ENCODE peak calls at places on chromosomes 3 and 15, in eight cellular contexts. I is upper lobe of left lung; S is lung; H is HepG2; J is lower lobe of right lung; V is CD8-positive, alpha-beta T cell; R is pancreas; L is right lobe of liver. O is an unnamed sample.

GRCh38 chr3:17979248-17979647 is 236.8 kb upstream of the TBC1D5 start:
- ATAC-seq in R (no peak), L (no peak), I (no peak), S (no peak), V (no peak), J (no peak), H (no peak), O (no peak)

GRCh38 chr3:87987952-87988351 is 70.9 kb downstream of the CGGBP1 start:
- ATAC-seq in R (no peak), H (no peak), S (no peak), V (no peak), J (no peak), L (no peak), I (no peak), O (no peak)

GRCh38 chr3:98777286-98777685 is 14.1 kb downstream of the ST3GAL6 start:
- ATAC-seq in R (peak; percentile 87), L (peak; percentile 88), I (no peak), V (no peak), H (peak; percentile 81), J (peak; percentile 31), S (no peak), O (no peak)

GRCh38 chr15:64274541-64274940 is 81.4 kb downstream of the CSNK1G1 start:
- ATAC-seq in I (no peak), L (no peak), R (no peak), V (peak; percentile 26), J (no peak), H (no peak), S (no peak), O (no peak)

GRCh38 chr3:48716982-48717746 is at the start of gene IP6K2:
- ATAC-seq in J (peak; percentile 100), S (peak; percentile 99), L (peak; percentile 99), H (peak; percentile 96), V (peak; percentile 99), R (peak; percentile 98), I (peak; percentile 99), O (peak; percentile 100)

GRCh38 chr3:113436794-113437193 is 4.5 kb downstream of the CFAP44 start:
- ATAC-seq in H (no peak), V (no peak), S (no peak), L (no peak), I (no peak), R (no peak), J (no peak), O (no peak)

GRCh38 chr15:95018888-95019545 is 787.7 kb downstream of the MCTP2 start:
- ATAC-seq in S (no peak), V (no peak), R (peak; percentile 81), L (peak; percentile 71), I (no peak), H (no peak), J (peak; percentile 47), O (no peak)

GRCh38 chr3:184711366-184712247 is at the start of gene MAGEF1:
- ATAC-seq in L (peak; percentile 95), V (peak; percentile 83), R (peak; percentile 92), J (peak; percentile 97), H (peak; percentile 97), S (peak; percentile 92), I (peak; percentile 94), O (peak; percentile 92)

GRCh38 chr3:24100694-24101402 is 155.8 kb downstream of the NR1D2 start:
- ATAC-seq in R (no peak), S (no peak), I (peak; percentile 25), L (peak; percentile 94), H (peak; percentile 92), J (peak; percentile 9), V (no peak), O (no peak)

GRCh38 chr15:84033793-84034553 is 201.6 kb upstream of the GOLGA6L4 start:
- ATAC-seq in J (no peak), R (peak; percentile 4), H (no peak), L (no peak), V (no peak), S (no peak), I (no peak), O (no peak)

GRCh38 chr3:154105218-154105975 is 15.8 kb upstream of the ARHGEF26 start:
- ATAC-seq in L (no peak), I (peak; percentile 43), H (no peak), J (peak; percentile 97), R (no peak), S (peak; percentile 90), V (no peak), O (peak; percentile 28)

GRCh38 chr3:194137314-194138097 is 1.6 kb downstream of the HES1 start:
- ATAC-seq in R (peak; percentile 6), I (no peak), J (peak; percentile 2), V (peak; percentile 18), L (peak; percentile 18), S (no peak), H (peak; percentile 5), O (no peak)

GRCh38 chr3:58173029-58173669 is 37.6 kb downstream of the DNASE1L3 start:
- ATAC-seq in J (no peak), R (no peak), S (no peak), I (no peak), L (peak; percentile 2), H (peak; percentile 21), V (no peak), O (no peak)

GRCh38 chr3:197458179-197458707 is 97.5 kb downstream of the BDH1 start:
- ATAC-seq in I (peak; percentile 7), V (peak; percentile 63), H (peak; percentile 93), J (peak; percentile 49), R (no peak), S (no peak), L (no peak), O (no peak)

GRCh38 chr3:197458906-197459470 is 96.8 kb downstream of the BDH1 start:
- ATAC-seq in L (no peak), V (no peak), R (no peak), I (no peak), J (no peak), S (no peak), H (peak; percentile 4), O (no peak)

GRCh38 chr3:197450295-197450694 is 105.5 kb downstream of the BDH1 start:
- ATAC-seq in J (no peak), H (no peak), L (no peak), I (no peak), R (no peak), S (no peak), V (no peak), O (no peak)

GRCh38 chr3:197456271-197457091 is 99.3 kb downstream of the BDH1 start:
- ATAC-seq in I (peak; percentile 97), S (peak; percentile 85), J (peak; percentile 96), L (peak; percentile 95), V (peak; percentile 35), R (peak; percentile 95), H (peak; percentile 72), O (peak; percentile 97)

GRCh38 chr3:197454014-197454413 is 101.8 kb downstream of the BDH1 start:
- ATAC-seq in S (no peak), R (no peak), H (peak; percentile 25), L (no peak), J (no peak), I (no peak), V (peak; percentile 53), O (no peak)
- TF ChIP-seq CTCF in S (no peak), R (no peak), H (peak; percentile 72), L (peak; percentile 24), J (no peak), I (peak; percentile 12), V (no peak), O (no peak)

GRCh38 chr15:78063966-78064365 is 13.5 kb downstream of the TBC1D2B start:
- ATAC-seq in V (no peak), L (no peak), S (no peak), R (no peak), H (no peak), J (peak; percentile 17), I (no peak), O (no peak)

GRCh38 chr15:78061963-78062427 is 15.5 kb downstream of the TBC1D2B start:
- ATAC-seq in I (no peak), L (peak; percentile 16), J (peak; percentile 65), H (no peak), V (peak; percentile 81), S (no peak), R (peak; percentile 22), O (no peak)

GRCh38 chr15:78065973-78066946 is 11.3 kb downstream of the TBC1D2B start:
- ATAC-seq in V (no peak), I (no peak), R (peak; percentile 35), S (no peak), J (no peak), L (no peak), H (no peak), O (no peak)

GRCh38 chr15:78065284-78065872 is 12.1 kb downstream of the TBC1D2B start:
- ATAC-seq in L (peak; percentile 81), V (no peak), R (peak; percentile 64), H (peak; percentile 96), S (peak; percentile 71), I (peak; percentile 94), J (peak; percentile 78), O (peak; percentile 97)

DNA sequence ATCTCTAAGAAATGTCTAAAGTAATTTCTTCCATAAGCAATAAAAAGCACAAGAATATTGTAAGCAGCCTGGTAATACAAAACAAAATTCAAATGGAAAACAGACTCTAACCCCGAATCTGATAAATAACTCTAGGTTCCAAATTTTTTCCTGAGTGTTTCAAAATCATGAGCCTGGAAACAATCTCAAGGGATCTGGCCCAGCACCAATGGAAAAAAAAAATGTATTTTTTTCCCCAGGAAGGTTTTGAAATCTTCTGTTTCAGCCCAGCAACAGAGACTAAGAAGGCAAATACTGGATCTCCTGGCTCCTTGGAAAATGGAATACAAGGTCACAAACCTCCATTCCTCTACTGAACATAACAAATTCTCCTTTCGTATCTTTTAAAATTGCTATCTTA is 13.0 kb downstream of the TBC1D2B start:
- ATAC-seq in R (no peak), V (no peak), I (peak; percentile 34), J (no peak), S (no peak), L (no peak), H (no peak), O (peak; percentile 40)
- H3K27ac ChIP-seq in R (peak overlapping the region; percentile 76), V (no peak overlapping the region), I (peak overlapping the region; percentile 97), J (peak overlapping the region; percentile 86), S (peak overlapping the region; percentile 61), L (peak overlapping the region; percentile 82), H (peak overlapping the region; percentile 73), O (peak overlapping the region; percentile 80)

GRCh38 chr3:43755511-43756200 is 64.9 kb downstream of the ABHD5 start:
- ATAC-seq in L (no peak), R (no peak), V (peak; percentile 97), I (no peak), J (no peak), H (no peak), S (no peak), O (no peak)
- H3K4me1 ChIP-seq in L (no peaks in the 10 kb centered on the region), R (no peaks in the 10 kb centered on the region), V (peaks cover 40% of the 10 kb centered on the region), I (peaks cover 9% of the 10 kb centered on the region), J (peaks cover 16% of the 10 kb centered on the region), H (peaks cover 19% of the 10 kb centered on the region), S (peaks cover 12% of the 10 kb centered on the region), O (no peaks in the 10 kb centered on the region)

DNA sequence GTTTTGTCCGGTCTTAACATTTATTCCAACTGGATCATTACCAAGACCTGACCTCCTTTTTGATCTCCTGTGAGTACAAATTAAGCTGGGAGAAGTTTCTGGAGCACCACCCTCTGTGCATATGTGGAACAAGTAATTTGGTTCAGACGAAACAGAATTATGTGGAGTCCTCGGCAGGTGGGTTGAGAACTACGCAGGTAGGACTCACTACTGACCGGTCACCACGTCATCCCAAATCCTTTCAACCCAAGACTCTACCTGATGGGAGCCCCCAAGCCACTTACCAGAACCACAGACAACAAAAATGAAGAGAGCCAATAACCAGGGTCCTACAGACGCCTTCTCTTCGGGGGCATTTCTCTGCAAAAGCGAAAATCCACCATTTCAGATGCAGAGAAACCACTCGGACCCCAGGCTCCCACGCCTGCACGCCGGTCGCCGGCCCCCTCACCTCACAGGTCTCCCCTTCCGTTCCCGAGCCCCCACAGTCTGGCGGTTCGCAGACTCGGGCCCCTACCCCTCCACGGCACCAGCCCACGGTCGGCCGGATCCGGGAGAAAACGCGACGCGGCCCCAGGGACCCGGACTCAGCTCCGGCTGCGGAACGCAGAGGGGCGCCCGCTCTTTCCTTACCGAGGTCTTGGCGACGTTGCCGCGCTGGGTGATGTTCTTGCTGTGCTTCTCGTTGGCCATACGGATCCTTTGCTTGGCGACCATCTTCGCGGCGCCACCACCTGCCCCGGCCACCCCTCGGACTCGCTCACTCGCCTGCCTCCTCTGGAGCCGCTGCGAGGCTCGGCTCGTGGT is 674 bp downstream of the SERP1 start:
- ATAC-seq in I (peak; percentile 37), H (peak; percentile 1), J (peak; percentile 46), L (peak; percentile 7), S (peak; percentile 7), R (peak; percentile 24), V (peak; percentile 3), O (no peak)
- TF ChIP-seq CTCF in I (no peak), H (no peak), J (no peak), L (no peak), S (no peak), R (no peak), V (no peak), O (no peak)

O was measured in gastroesophageal sphincter.